ENCODE peak calls at places on chromosomes 3 and 15, in four cellular contexts. E is transverse colon, R is pancreas, F is WTC11. A is an unnamed sample.

GRCh38 chr3:113240841-113241240 is 29.5 kb downstream of the BOC start:
- DNase-seq in E (no peak), F (no peak), R (no peak), A (no peak)

GRCh38 chr15:75177360-75178071 is 24.2 kb upstream of the C15orf39 start:
- DNase-seq in E (no peak), R (no peak), F (no peak), A (no peak)

GRCh38 chr15:58065445-58066041 is at the start of gene ALDH1A2:
- DNase-seq in R (peak), F (peak), E (peak), A (peak)

GRCh38 chr3:134028486-134029255 is 1.1 kb downstream of the SLCO2A1 start:
- DNase-seq in E (no peak), F (peak), R (no peak), A (no peak)

GRCh38 chr3:50264389-50264963 is 4.5 kb upstream of the SEMA3B start:
- DNase-seq in F (peak), E (peak), R (peak), A (no peak)

GRCh38 chr15:47820047-47820779 is 102.9 kb downstream of the SEMA6D start:
- DNase-seq in F (no peak), R (no peak), E (no peak), A (no peak)

GRCh38 chr15:96457852-96458251 is 127.4 kb downstream of the NR2F2 start:
- DNase-seq in F (no peak), R (no peak), E (no peak), A (no peak)

GRCh38 chr3:14518432-14518802 is 21.7 kb downstream of the GRIP2 start:
- DNase-seq in R (no peak), F (no peak), E (no peak), A (no peak)

GRCh38 chr3:170982733-170983132 is 43.8 kb downstream of the SLC2A2 start:
- DNase-seq in F (no peak), E (no peak), R (no peak), A (peak)

GRCh38 chr3:170988378-170988777 is 38.1 kb downstream of the SLC2A2 start:
- DNase-seq in R (no peak), F (no peak), E (no peak), A (no peak)

GRCh38 chr3:170980399-170980798 is 46.1 kb downstream of the SLC2A2 start:
- DNase-seq in F (no peak), R (no peak), E (no peak), A (no peak)

GRCh38 chr3:170989100-170989648 is 37.3 kb downstream of the SLC2A2 start:
- DNase-seq in R (peak), F (no peak), E (no peak), A (no peak)

DNA sequence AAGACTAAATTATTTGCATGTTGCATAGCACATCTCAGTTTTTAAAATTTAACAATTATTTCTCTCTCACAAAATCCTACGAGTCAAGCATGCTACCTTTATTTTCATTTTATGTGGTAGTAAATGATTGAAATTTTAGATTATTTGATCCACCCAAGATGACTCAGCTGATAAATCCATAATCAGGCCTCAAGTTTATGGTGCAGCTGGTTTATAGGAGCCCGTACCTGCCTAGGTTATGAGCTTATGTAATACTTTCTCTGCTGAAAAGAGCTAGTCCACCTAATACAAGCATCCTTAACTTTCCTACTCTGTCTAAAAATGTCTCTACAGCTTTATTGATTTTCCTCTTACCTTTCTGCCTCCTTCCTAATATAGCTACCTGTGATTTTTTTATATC is 41.2 kb downstream of the SLC2A2 start:
- DNase-seq in E (no peak), F (no peak), R (no peak), A (no peak)
- TF ChIP-seq CTCF in E (no peak), F (no peak), R (no peak), A (no peak)

GRCh38 chr3:11583638-11584046 is 60.1 kb downstream of the VGLL4 start:
- DNase-seq in E (no peak), F (no peak), R (no peak), A (no peak)
- TF ChIP-seq CTCF in E (no peak), F (no peak), R (no peak), A (no peak)

GRCh38 chr3:44926172-44926571 is 49.8 kb downstream of the ZDHHC3 start:
- DNase-seq in E (no peak), R (no peak), F (no peak), A (no peak)
- TF ChIP-seq CTCF in E (no peak), R (no peak), F (no peak), A (no peak)

DNA sequence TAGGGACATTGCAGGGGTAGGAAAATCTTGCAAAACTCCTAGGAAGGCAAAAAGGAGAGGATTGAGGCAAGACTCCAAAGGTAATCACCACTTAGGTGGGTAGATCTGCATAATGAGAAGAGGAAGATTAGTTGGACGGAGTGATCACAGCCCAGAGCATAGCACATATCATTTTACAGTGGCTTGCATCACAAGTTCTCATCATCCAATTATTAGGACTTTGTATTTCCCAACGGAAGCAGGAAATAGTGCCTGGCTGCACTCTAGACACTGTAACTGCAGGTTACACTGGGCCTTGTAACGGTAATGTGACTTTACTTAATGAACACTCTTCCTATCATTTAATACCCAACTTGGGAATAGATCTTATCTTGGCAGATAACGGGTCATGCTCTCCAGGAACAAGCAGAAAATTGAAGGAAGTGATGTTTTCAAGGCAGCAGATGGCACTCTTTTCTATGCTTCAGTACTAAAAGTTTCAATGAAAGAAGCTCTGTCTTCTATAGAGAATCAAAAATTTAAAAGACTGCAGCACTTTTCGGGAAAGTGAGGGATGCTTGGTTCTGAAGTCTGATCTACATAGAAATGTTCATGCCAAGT is 101.9 kb upstream of the KCNMB2 start:
- DNase-seq in R (no peak), E (no peak), F (no peak), A (no peak)
- TF ChIP-seq CTCF in R (no peak), E (no peak), F (no peak), A (peak)

DNA sequence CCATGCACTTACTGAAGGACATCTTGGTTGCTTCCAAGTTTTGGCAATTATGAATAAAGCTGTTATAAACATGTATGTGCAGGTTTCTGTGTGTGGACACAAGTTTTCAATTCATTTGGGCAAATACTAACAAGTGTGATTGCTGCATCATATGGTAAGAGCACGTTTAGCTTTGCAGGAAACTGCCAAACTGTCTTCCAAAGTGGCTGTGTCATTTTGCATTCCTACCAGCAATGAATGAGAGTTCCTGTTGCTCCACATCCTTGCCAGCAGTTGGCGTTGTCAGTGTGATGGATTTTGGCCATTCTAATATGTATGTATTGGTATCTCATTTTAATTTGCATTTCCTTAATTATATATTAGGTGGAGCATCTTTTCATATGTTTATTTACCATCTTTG is 280.1 kb downstream of the SV2B start:
- DNase-seq in R (no peak), F (no peak), E (no peak), A (no peak)
- TF ChIP-seq CTCF in R (no peak), F (no peak), E (no peak), A (no peak)

GRCh38 chr3:102174832-102175374 is 259.9 kb upstream of the ZPLD1 start:
- DNase-seq in R (no peak), F (no peak), E (no peak), A (no peak)
- TF ChIP-seq CTCF in R (no peak), F (no peak), E (no peak), A (no peak)

GRCh38 chr3:46218310-46218709 is 10.2 kb upstream of the CCR1 start:
- DNase-seq in E (no peak), R (no peak), F (no peak), A (no peak)

GRCh38 chr3:46213201-46213600 is 5.1 kb upstream of the CCR1 start:
- DNase-seq in E (no peak), R (no peak), F (no peak), A (no peak)

GRCh38 chr3:46215810-46216414 is 7.8 kb upstream of the CCR1 start:
- DNase-seq in R (no peak), F (no peak), E (no peak), A (no peak)

GRCh38 chr3:46212101-46212500 is 4.0 kb upstream of the CCR1 start:
- DNase-seq in E (no peak), F (no peak), R (no peak), A (no peak)

GRCh38 chr3:46214751-46215352 is 6.7 kb upstream of the CCR1 start:
- DNase-seq in E (no peak), F (peak), R (no peak), A (no peak)
- TF ChIP-seq CTCF in E (no peak), F (no peak), R (no peak), A (peak)